ENCODE peak calls at places on chromosomes 3 and 15, in four cellular contexts. A, Q, Z and P are unnamed samples.

GRCh38 chr15:33310481-33311311 is at the start of gene RYR3:
- DNase-seq in A (peak; percentile 84), Q (no peak), Z (peak; percentile 45), P (peak; percentile 83)

GRCh38 chr3:114899186-114899931 is 247.7 kb downstream of the ZBTB20 start:
- DNase-seq in A (peak; percentile 31), Q (peak; percentile 28), Z (peak; percentile 22), P (no peak)

GRCh38 chr3:134334901-134335280 is 39.4 kb downstream of the AMOTL2 start:
- DNase-seq in A (no peak), Q (no peak), Z (no peak), P (no peak)

GRCh38 chr3:178536271-178537079 is at the start of gene KCNMB2:
- DNase-seq in A (peak; percentile 7), Q (no peak), Z (no peak), P (no peak)

GRCh38 chr15:62912282-62912681 is 130.3 kb upstream of the TPM1 start:
- DNase-seq in A (no peak), Q (no peak), Z (no peak), P (no peak)

GRCh38 chr15:38068600-38068999 is 134.2 kb downstream of the TMCO5A start:
- DNase-seq in A (peak; percentile 36), Q (no peak), Z (no peak), P (no peak)

GRCh38 chr3:179726075-179726742 is 73.4 kb downstream of the USP13 start:
- DNase-seq in A (no peak), Q (no peak), Z (no peak), P (peak; percentile 27)

GRCh38 chr3:195441476-195441970 is 1.3 kb downstream of the ACAP2 start:
- DNase-seq in A (peak; percentile 58), Q (no peak), Z (no peak), P (no peak)

GRCh38 chr3:52848617-52849016 is 13.8 kb upstream of the MUSTN1 start:
- DNase-seq in A (no peak), Q (no peak), Z (peak; percentile 51), P (no peak)

GRCh38 chr3:195187609-195188529 is 83.1 kb downstream of the XXYLT1 start:
- DNase-seq in A (no peak), Q (no peak), Z (peak; percentile 67), P (no peak)

GRCh38 chr15:90561344-90562244 is 31.9 kb downstream of the CRTC3 start:
- DNase-seq in A (no peak), Q (no peak), Z (no peak), P (peak; percentile 40)

GRCh38 chr15:67179411-67179995 is 75.0 kb downstream of the AAGAB start:
- DNase-seq in A (no peak), Q (no peak), Z (no peak), P (no peak)

GRCh38 chr3:54951405-54951804 is 23.5 kb upstream of the LRTM1 start:
- DNase-seq in A (peak; percentile 74), Q (peak; percentile 78), Z (peak; percentile 88), P (peak; percentile 70)

GRCh38 chr3:120198305-120198878 is 86.6 kb downstream of the GPR156 start:
- DNase-seq in A (no peak), Q (peak; percentile 26), Z (peak; percentile 28), P (no peak)

GRCh38 chr3:138180375-138181029 is 5.8 kb upstream of the DBR1 start:
- DNase-seq in A (peak; percentile 23), Q (peak; percentile 23), Z (peak; percentile 18), P (peak; percentile 38)

GRCh38 chr3:147216143-147216673 is 190.1 kb downstream of the ZIC4 start:
- DNase-seq in A (no peak), Q (no peak), Z (no peak), P (no peak)

GRCh38 chr3:45583021-45583851 is 11.3 kb upstream of the LIMD1 start:
- DNase-seq in A (no peak), Q (peak; percentile 81), Z (peak; percentile 21), P (peak; percentile 26)

GRCh38 chr15:50740955-50741354 is 24.6 kb downstream of the SPPL2A start:
- DNase-seq in A (no peak), Q (no peak), Z (no peak), P (no peak)

GRCh38 chr15:66940368-66940767 is 125.0 kb upstream of the SMAD3 start:
- DNase-seq in A (no peak), Q (no peak), Z (no peak), P (no peak)

GRCh38 chr3:11240496-11240895 is 31.7 kb upstream of the ATG7 start:
- DNase-seq in A (no peak), Q (no peak), Z (peak; percentile 27), P (no peak)

GRCh38 chr15:50886611-50887350 is 21.7 kb upstream of the AP4E1 start:
- DNase-seq in A (no peak), Q (no peak), Z (no peak), P (no peak)

GRCh38 chr15:58522865-58523264 is 91.1 kb downstream of the LIPC start:
- DNase-seq in A (no peak), Q (no peak), Z (no peak), P (no peak)

GRCh38 chr3:157130138-157130880 is 29.6 kb downstream of the CCNL1 start:
- DNase-seq in A (peak; percentile 85), Q (peak; percentile 38), Z (peak; percentile 71), P (peak; percentile 52)

GRCh38 chr3:41900265-41900664 is 61.6 kb downstream of the ULK4 start:
- DNase-seq in A (peak; percentile 16), Q (no peak), Z (peak; percentile 71), P (no peak)

GRCh38 chr3:128561504-128561903 is 68.5 kb upstream of the GATA2 start:
- DNase-seq in A (no peak), Q (no peak), Z (no peak), P (no peak)

DNA sequence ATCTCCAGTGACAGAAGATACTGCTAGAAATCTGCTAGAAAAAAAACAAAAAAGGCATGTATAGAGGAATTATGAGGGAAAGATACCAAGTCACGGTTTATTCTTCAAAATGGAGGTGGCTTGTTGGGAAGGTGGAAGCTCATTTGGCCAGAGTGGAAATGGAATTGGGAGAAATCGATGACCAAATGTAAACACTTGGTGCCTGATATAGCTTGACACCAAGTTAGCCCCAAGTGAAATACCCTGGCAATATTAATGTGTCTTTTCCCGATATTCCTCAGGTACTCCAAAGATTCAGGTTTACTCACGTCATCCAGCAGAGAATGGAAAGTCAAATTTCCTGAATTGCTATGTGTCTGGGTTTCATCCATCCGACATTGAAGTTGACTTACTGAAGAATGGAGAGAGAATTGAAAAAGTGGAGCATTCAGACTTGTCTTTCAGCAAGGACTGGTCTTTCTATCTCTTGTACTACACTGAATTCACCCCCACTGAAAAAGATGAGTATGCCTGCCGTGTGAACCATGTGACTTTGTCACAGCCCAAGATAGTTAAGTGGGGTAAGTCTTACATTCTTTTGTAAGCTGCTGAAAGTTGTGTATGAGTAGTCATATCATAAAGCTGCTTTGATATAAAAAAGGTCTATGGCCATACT is 4.0 kb downstream of the B2M start:
- DNase-seq in A (peak; percentile 11), Q (no peak), Z (no peak), P (no peak)
- H3K36me3 ChIP-seq in A (no peaks in the 10 kb centered on the region), Q (no peaks in the 10 kb centered on the region), Z (peaks cover 39% of the 10 kb centered on the region), P (peaks cover 23% of the 10 kb centered on the region)

GRCh38 chr3:44198957-44199269 is 42.8 kb upstream of the TOPAZ1 start:
- DNase-seq in A (no peak), Q (no peak), Z (no peak), P (no peak)
- TF ChIP-seq CTCF in A (no peak), Q (no peak), Z (no peak), P (no peak)

GRCh38 chr3:177282028-177282655 is 84.9 kb upstream of the TBL1XR1 start:
- DNase-seq in A (no peak), Q (no peak), Z (no peak), P (no peak)
- H3K4me3 ChIP-seq in A (no peak overlapping the region), Q (no peak overlapping the region), Z (no peak overlapping the region), P (no peak overlapping the region)

GRCh38 chr3:47646362-47646761 is 67.7 kb upstream of the CSPG5 start:
- DNase-seq in A (no peak), Q (no peak), Z (no peak), P (no peak)
- H3K36me3 ChIP-seq in A (no peaks in the 10 kb centered on the region), Q (no peaks in the 10 kb centered on the region), Z (peaks cover 22% of the 10 kb centered on the region), P (peaks cover 71% of the 10 kb centered on the region)

GRCh38 chr3:170868577-170869239 is 1.3 kb downstream of the RPL22L1 start:
- DNase-seq in A (no peak), Q (no peak), Z (no peak), P (no peak)

GRCh38 chr3:170869240-170869592 is 779 bp downstream of the RPL22L1 start:
- DNase-seq in A (no peak), Q (no peak), Z (no peak), P (no peak)

GRCh38 chr3:170867143-170867542 is 2.9 kb downstream of the RPL22L1 start:
- DNase-seq in A (no peak), Q (no peak), Z (no peak), P (no peak)

GRCh38 chr3:170867552-170867951 is 2.4 kb downstream of the RPL22L1 start:
- DNase-seq in A (no peak), Q (no peak), Z (no peak), P (no peak)

DNA sequence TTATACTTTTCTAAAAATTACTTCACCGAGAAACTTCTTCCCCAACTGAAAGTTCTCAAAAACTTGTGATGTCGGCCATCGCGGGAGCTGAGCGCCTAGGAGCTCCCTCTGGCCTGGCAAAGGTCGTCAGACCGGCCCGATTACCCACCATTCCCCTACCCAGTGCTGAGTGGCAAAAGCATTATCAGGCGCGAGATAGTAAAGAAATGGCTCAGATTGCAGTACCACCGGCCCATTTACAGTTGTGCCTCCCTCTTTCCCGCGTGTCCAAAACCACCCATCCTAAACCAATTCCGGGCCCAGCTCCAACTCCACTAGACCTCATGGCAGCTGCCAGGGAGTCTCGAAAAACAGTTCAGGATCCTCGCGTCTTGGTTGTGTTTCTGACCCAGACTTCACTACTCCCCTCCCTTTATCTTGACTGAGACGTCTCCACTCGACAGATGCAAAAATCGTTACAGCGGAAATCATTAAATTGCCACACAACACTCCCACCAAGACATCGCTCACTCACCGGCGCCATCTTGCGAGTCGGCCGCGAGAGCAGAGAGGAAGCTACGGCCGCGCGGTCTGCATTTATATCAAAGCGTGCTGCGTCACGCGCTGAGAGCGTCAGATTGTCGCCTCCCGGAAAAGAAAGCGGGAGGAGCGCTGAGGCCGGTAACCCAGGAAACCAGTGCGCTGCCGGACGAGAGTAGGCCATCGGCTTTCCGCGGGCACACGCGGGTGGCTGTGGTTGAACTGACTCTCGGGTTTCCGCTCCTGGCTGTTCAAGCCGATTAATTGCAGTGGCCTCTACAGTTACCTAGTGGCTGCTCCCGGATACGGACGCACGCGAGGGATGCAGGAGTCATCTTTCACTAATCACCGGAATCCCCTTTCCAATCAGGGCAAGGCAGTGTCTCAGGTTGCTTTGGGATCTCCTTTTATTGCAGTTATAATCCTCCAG is at the start of gene RPL22L1:
- DNase-seq in A (peak; percentile 97), Q (peak; percentile 94), Z (peak; percentile 90), P (peak; percentile 97)
- TF ChIP-seq CTCF in A (peak; percentile 30), Q (peak; percentile 22), Z (no peak), P (peak; percentile 6)